ENCODE peak calls at places on chromosomes 13 and 19, in six cellular contexts. T is CD8-positive, alpha-beta T cell; W is naive thymus-derived CD4-positive, alpha-beta T cell; F is upper lobe of right lung; C is activated CD8-positive, alpha-beta T cell treated with anti-CD3 and anti-CD28 coated beads, Interleukin-2, amount 10 ng/mL, durations not matched to agents 7 days and 5 days; D is activated CD8-positive, alpha-beta memory T cell treated with anti-CD3 and anti-CD28 coated beads, Interleukin-2, amount 10 ng/mL, durations not matched to agents 7 days and 5 days. O is an unnamed sample.

GRCh38 chr13:51950722-51951121 is 60.5 kb downstream of the ATP7B start:
- ATAC-seq in T (no peak), F (no peak), D (peak; percentile 93), C (peak; percentile 55), W (peak; percentile 78), O (no peak)

GRCh38 chr13:102913924-102914628 is 68.2 kb downstream of the ERCC5 start:
- ATAC-seq in C (no peak), F (no peak), W (no peak), D (no peak), T (no peak), O (peak; percentile 56)

GRCh38 chr13:40220299-40220935 is 446.0 kb downstream of the FOXO1 start:
- ATAC-seq in T (no peak), C (no peak), F (no peak), D (peak; percentile 37), W (no peak), O (no peak)

GRCh38 chr13:29438772-29439171 is 156.7 kb downstream of the SLC7A1 start:
- ATAC-seq in T (no peak), D (no peak), C (no peak), W (no peak), F (no peak), O (no peak)

GRCh38 chr19:40381321-40381720 is 8.7 kb downstream of the HIPK4 start:
- ATAC-seq in C (no peak), W (no peak), T (no peak), D (no peak), F (no peak), O (no peak)

GRCh38 chr13:79522583-79522982 is 41.6 kb downstream of the NDFIP2 start:
- ATAC-seq in T (no peak), C (peak; percentile 93), W (peak; percentile 74), D (peak; percentile 87), F (no peak), O (no peak)

GRCh38 chr19:40466219-40467006 is at the start of gene SPTBN4:
- ATAC-seq in C (no peak), W (peak; percentile 66), F (no peak), D (no peak), T (peak; percentile 64), O (peak; percentile 72)

GRCh38 chr13:97434417-97435296 is 688 bp downstream of the RAP2A start:
- ATAC-seq in T (no peak), C (no peak), W (no peak), F (no peak), D (no peak), O (no peak)

GRCh38 chr19:7069904-7070226 is 362 bp downstream of the ZNF557 start:
- ATAC-seq in F (no peak), T (peak; percentile 5), W (peak; percentile 2), D (no peak), C (no peak), O (peak; percentile 12)

GRCh38 chr19:45526143-45526542 is 18.9 kb downstream of the VASP start:
- ATAC-seq in F (peak; percentile 63), C (no peak), W (no peak), D (no peak), T (no peak), O (no peak)

GRCh38 chr19:14474827-14475226 is 327 bp downstream of the PTGER1 start:
- ATAC-seq in C (no peak), T (no peak), W (no peak), D (no peak), F (no peak), O (no peak)

GRCh38 chr13:27926644-27927434 is 7.0 kb downstream of the PDX1 start:
- ATAC-seq in C (no peak), F (no peak), W (no peak), T (no peak), D (no peak), O (no peak)

GRCh38 chr19:2240881-2241760 is 4.5 kb downstream of the SF3A2 start:
- ATAC-seq in F (peak; percentile 61), D (no peak), W (no peak), T (no peak), C (no peak), O (peak; percentile 53)

GRCh38 chr19:35316560-35316959 is 12.4 kb upstream of the CD22 start:
- ATAC-seq in T (no peak), W (no peak), C (no peak), D (no peak), F (no peak), O (no peak)

GRCh38 chr13:102226591-102226990 is 175.3 kb downstream of the FGF14 start:
- ATAC-seq in C (no peak), T (no peak), F (no peak), W (no peak), D (no peak), O (no peak)

GRCh38 chr19:34215006-34215665 is 39.2 kb upstream of the GARRE1 start:
- ATAC-seq in C (no peak), T (no peak), W (no peak), D (no peak), F (no peak), O (no peak)

GRCh38 chr19:47687906-47688305 is 25.3 kb upstream of the EHD2 start:
- ATAC-seq in C (no peak), D (no peak), F (no peak), T (no peak), W (no peak), O (no peak)

GRCh38 chr19:45595814-45596213 is 6.2 kb downstream of the GPR4 start:
- ATAC-seq in C (no peak), F (no peak), T (no peak), D (no peak), W (no peak), O (no peak)

GRCh38 chr19:7995756-7996155 is 9.7 kb downstream of the ELAVL1 start:
- ATAC-seq in D (no peak), F (no peak), T (no peak), C (no peak), W (no peak), O (no peak)

GRCh38 chr19:2375341-2376121 is 15.5 kb downstream of the TMPRSS9 start:
- ATAC-seq in W (no peak), F (no peak), T (no peak), D (no peak), C (no peak), O (no peak)

GRCh38 chr13:99206873-99207272 is 6.2 kb downstream of the UBAC2 start:
- ATAC-seq in D (no peak), C (no peak), W (no peak), T (no peak), F (no peak), O (no peak)

GRCh38 chr13:33508060-33508459 is 222.5 kb upstream of the STARD13 start:
- ATAC-seq in W (no peak), T (no peak), C (no peak), D (no peak), F (no peak), O (no peak)

GRCh38 chr13:75455962-75456361 is 26.0 kb downstream of the TBC1D4 start:
- ATAC-seq in T (no peak), C (no peak), F (no peak), D (no peak), W (no peak), O (peak; percentile 45)

GRCh38 chr19:4503224-4504170 is 14.8 kb downstream of the PLIN4 start:
- ATAC-seq in D (no peak), C (no peak), F (no peak), T (no peak), W (no peak), O (no peak)